ENCODE peak calls at places on chromosomes 7 and 10, in ten cellular contexts. One of them, this sample, is unnamed.

GRCh38 chr7:43879477-43879876 is 10.2 kb upstream of the MRPS24 start:
- DNase-seq in uterus: no peak
- DNase-seq in AG04449: no peak
- DNase-seq in cardiac fibroblast: peak
- DNase-seq in transverse colon: no peak
- DNase-seq in fibroblast of pulmonary artery: peak
- DNase-seq in kidney: no peak
- DNase-seq in AG04450: peak
- DNase-seq in Panc1: no peak
- DNase-seq in fibroblast of the aortic adventitia: peak
- DNase-seq in this sample: no peak

GRCh38 chr7:31735991-31736982 is 49.3 kb downstream of the PPP1R17 start:
- DNase-seq in uterus: peak
- DNase-seq in AG04449: no peak
- DNase-seq in cardiac fibroblast: peak
- DNase-seq in transverse colon: peak
- DNase-seq in fibroblast of pulmonary artery: peak
- DNase-seq in kidney: no peak
- DNase-seq in AG04450: peak
- DNase-seq in Panc1: peak
- DNase-seq in fibroblast of the aortic adventitia: peak
- DNase-seq in this sample: peak

GRCh38 chr10:117363027-117363426 is 12.2 kb downstream of the PDZD8 start:
- DNase-seq in uterus: no peak
- DNase-seq in AG04449: no peak
- DNase-seq in cardiac fibroblast: no peak
- DNase-seq in transverse colon: no peak
- DNase-seq in fibroblast of pulmonary artery: peak
- DNase-seq in kidney: no peak
- DNase-seq in AG04450: no peak
- DNase-seq in Panc1: peak
- DNase-seq in fibroblast of the aortic adventitia: no peak
- DNase-seq in this sample: no peak

GRCh38 chr10:14205246-14205645 is 125.5 kb downstream of the FRMD4A start:
- DNase-seq in uterus: no peak
- DNase-seq in AG04449: no peak
- DNase-seq in cardiac fibroblast: no peak
- DNase-seq in transverse colon: no peak
- DNase-seq in fibroblast of pulmonary artery: no peak
- DNase-seq in kidney: no peak
- DNase-seq in AG04450: no peak
- DNase-seq in Panc1: no peak
- DNase-seq in fibroblast of the aortic adventitia: no peak
- DNase-seq in this sample: no peak

GRCh38 chr10:11234857-11235640 is 217.4 kb downstream of the CELF2 start:
- DNase-seq in uterus: no peak
- DNase-seq in AG04449: no peak
- DNase-seq in cardiac fibroblast: no peak
- DNase-seq in transverse colon: no peak
- DNase-seq in fibroblast of pulmonary artery: no peak
- DNase-seq in kidney: no peak
- DNase-seq in AG04450: no peak
- DNase-seq in Panc1: no peak
- DNase-seq in fibroblast of the aortic adventitia: no peak
- DNase-seq in this sample: no peak

GRCh38 chr7:67854236-67854635 is 857.6 kb downstream of the TYW1 start:
- DNase-seq in uterus: no peak
- DNase-seq in AG04449: no peak
- DNase-seq in cardiac fibroblast: no peak
- DNase-seq in transverse colon: no peak
- DNase-seq in fibroblast of pulmonary artery: no peak
- DNase-seq in kidney: no peak
- DNase-seq in AG04450: no peak
- DNase-seq in Panc1: no peak
- DNase-seq in fibroblast of the aortic adventitia: no peak
- DNase-seq in this sample: no peak

GRCh38 chr10:114026189-114027040 is 17.3 kb upstream of the ADRB1 start:
- DNase-seq in uterus: no peak
- DNase-seq in AG04449: no peak
- DNase-seq in cardiac fibroblast: peak
- DNase-seq in transverse colon: no peak
- DNase-seq in fibroblast of pulmonary artery: peak
- DNase-seq in kidney: no peak
- DNase-seq in AG04450: peak
- DNase-seq in Panc1: peak
- DNase-seq in fibroblast of the aortic adventitia: peak
- DNase-seq in this sample: no peak

GRCh38 chr7:45573636-45574470 is at the start of gene ADCY1:
- DNase-seq in uterus: no peak
- DNase-seq in AG04449: no peak
- DNase-seq in cardiac fibroblast: no peak
- DNase-seq in transverse colon: no peak
- DNase-seq in fibroblast of pulmonary artery: no peak
- DNase-seq in kidney: no peak
- DNase-seq in AG04450: no peak
- DNase-seq in Panc1: no peak
- DNase-seq in fibroblast of the aortic adventitia: no peak
- DNase-seq in this sample: no peak

GRCh38 chr7:106063039-106063438 is 49.1 kb downstream of the SYPL1 start:
- DNase-seq in uterus: no peak
- DNase-seq in AG04449: no peak
- DNase-seq in cardiac fibroblast: no peak
- DNase-seq in transverse colon: no peak
- DNase-seq in fibroblast of pulmonary artery: no peak
- DNase-seq in kidney: no peak
- DNase-seq in AG04450: no peak
- DNase-seq in Panc1: no peak
- DNase-seq in fibroblast of the aortic adventitia: no peak
- DNase-seq in this sample: no peak

DNA sequence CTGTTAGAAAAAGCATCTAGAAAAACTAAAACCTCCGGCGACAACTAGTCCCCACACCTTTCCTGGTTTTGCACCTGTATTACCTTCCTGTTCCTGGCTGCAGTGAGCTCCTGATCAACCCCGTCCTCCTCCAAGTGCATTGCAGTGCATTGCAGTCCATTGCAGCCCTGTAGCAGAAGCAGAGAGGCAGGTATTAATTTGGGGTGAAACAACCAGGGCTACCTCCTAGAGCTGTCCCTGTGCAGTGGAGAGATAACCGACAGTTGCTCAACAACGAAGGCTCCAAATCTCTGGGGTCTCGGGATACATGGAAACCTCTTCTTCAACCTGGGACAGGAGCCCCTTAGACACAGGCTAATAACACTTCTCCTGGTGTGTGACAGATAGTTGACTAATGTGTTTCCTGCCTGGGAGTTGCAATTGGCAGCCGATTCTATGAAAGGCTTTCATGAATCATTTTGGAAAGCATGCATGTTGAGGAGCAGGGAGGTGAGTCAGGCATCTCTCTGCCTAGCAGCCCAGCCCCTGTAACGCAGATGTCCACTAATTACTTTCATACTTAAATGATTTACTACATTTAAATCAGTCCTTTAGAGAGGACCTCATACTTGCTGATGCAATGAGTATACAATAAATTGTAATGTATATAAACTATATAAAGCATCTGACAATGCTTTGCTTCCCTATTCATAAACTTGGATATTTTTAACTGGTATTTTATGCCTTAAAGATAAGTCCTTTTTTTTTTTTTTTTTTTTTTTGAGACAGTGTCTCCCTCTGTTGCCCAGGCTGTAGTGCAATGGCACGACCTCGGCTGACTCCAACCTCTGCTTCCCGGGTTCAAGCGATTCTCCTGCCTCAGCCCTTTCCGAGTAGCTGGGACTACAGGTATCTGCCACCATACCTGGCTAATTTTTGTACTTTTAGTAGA is 59.0 kb downstream of the PRR15 start:
- DNase-seq in uterus: no peak
- DNase-seq in AG04449: peak
- DNase-seq in cardiac fibroblast: peak
- DNase-seq in transverse colon: no peak
- DNase-seq in fibroblast of pulmonary artery: peak
- DNase-seq in kidney: no peak
- DNase-seq in AG04450: peak
- DNase-seq in Panc1: peak
- DNase-seq in fibroblast of the aortic adventitia: peak
- DNase-seq in this sample: peak
- TF ChIP-seq CTCF in uterus: no peak
- TF ChIP-seq CTCF in AG04449: no peak
- TF ChIP-seq CTCF in cardiac fibroblast: no peak
- TF ChIP-seq CTCF in transverse colon: no peak
- TF ChIP-seq CTCF in fibroblast of pulmonary artery: no peak
- TF ChIP-seq CTCF in kidney: no peak
- TF ChIP-seq CTCF in AG04450: no peak
- TF ChIP-seq CTCF in Panc1: no peak
- TF ChIP-seq CTCF in fibroblast of the aortic adventitia: no peak
- TF ChIP-seq CTCF in this sample: no peak

GRCh38 chr7:116673504-116673865 is 1.5 kb downstream of the MET start:
- DNase-seq in uterus: no peak
- DNase-seq in AG04449: no peak
- DNase-seq in cardiac fibroblast: no peak
- DNase-seq in transverse colon: no peak
- DNase-seq in fibroblast of pulmonary artery: no peak
- DNase-seq in kidney: no peak
- DNase-seq in AG04450: no peak
- DNase-seq in Panc1: no peak
- DNase-seq in fibroblast of the aortic adventitia: no peak
- DNase-seq in this sample: no peak

GRCh38 chr7:116671681-116672595 is at the start of gene MET:
- DNase-seq in uterus: peak
- DNase-seq in AG04449: no peak
- DNase-seq in cardiac fibroblast: peak
- DNase-seq in transverse colon: peak
- DNase-seq in fibroblast of pulmonary artery: peak
- DNase-seq in kidney: peak
- DNase-seq in AG04450: peak
- DNase-seq in Panc1: peak
- DNase-seq in fibroblast of the aortic adventitia: peak
- DNase-seq in this sample: peak

GRCh38 chr7:116672596-116673503 is 854 bp downstream of the MET start:
- DNase-seq in uterus: no peak
- DNase-seq in AG04449: no peak
- DNase-seq in cardiac fibroblast: no peak
- DNase-seq in transverse colon: peak
- DNase-seq in fibroblast of pulmonary artery: peak
- DNase-seq in kidney: peak
- DNase-seq in AG04450: no peak
- DNase-seq in Panc1: no peak
- DNase-seq in fibroblast of the aortic adventitia: peak
- DNase-seq in this sample: no peak

GRCh38 chr7:116675812-116676355 is 3.9 kb downstream of the MET start:
- DNase-seq in uterus: no peak
- DNase-seq in AG04449: no peak
- DNase-seq in cardiac fibroblast: no peak
- DNase-seq in transverse colon: no peak
- DNase-seq in fibroblast of pulmonary artery: no peak
- DNase-seq in kidney: no peak
- DNase-seq in AG04450: no peak
- DNase-seq in Panc1: no peak
- DNase-seq in fibroblast of the aortic adventitia: no peak
- DNase-seq in this sample: no peak

DNA sequence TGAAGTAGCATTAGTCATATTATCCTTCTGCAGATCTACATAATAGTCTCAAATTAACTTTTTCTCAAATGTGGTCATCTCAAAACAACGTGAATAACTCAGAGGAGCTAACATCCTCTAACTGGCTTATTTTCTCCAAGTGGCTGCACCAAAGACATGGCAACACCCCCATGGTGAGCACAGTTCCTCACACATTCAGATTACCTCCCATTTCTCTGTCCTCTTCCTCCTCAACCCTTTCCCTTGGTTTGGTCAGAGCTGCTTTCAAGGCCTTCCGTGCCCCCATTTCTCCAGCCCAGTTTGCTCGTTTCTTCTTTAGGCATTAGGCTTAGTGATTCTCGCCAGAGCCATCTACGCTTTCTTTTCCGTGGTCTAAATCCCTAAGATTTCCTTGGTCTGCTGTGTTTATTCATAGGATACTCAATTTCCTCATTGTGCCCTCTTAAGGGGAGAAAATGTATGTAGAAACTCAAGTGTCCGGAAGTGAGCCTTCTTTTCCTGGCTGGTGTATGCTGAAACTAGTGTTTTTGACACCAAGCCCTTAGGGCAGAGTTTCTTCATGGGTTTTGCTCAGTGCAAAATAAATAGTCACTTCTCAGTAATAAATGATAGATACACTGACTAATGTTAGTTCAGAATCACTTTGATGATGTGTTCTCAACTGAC is 2.6 kb downstream of the MET start:
- DNase-seq in uterus: no peak
- DNase-seq in AG04449: no peak
- DNase-seq in cardiac fibroblast: no peak
- DNase-seq in transverse colon: no peak
- DNase-seq in fibroblast of pulmonary artery: no peak
- DNase-seq in kidney: no peak
- DNase-seq in AG04450: no peak
- DNase-seq in Panc1: no peak
- DNase-seq in fibroblast of the aortic adventitia: no peak
- DNase-seq in this sample: no peak
- H3K4me3 ChIP-seq in uterus: no peak
- H3K4me3 ChIP-seq in AG04449: peak
- H3K4me3 ChIP-seq in cardiac fibroblast: no peak
- H3K4me3 ChIP-seq in transverse colon: no peak
- H3K4me3 ChIP-seq in fibroblast of pulmonary artery: no peak
- H3K4me3 ChIP-seq in kidney: peak
- H3K4me3 ChIP-seq in AG04450: no peak
- H3K4me3 ChIP-seq in Panc1: peak
- H3K4me3 ChIP-seq in fibroblast of the aortic adventitia: no peak
- H3K4me3 ChIP-seq in this sample: no peak

GRCh38 chr10:103918053-103918846 is at the start of gene STN1:
- DNase-seq in uterus: peak
- DNase-seq in AG04449: peak
- DNase-seq in cardiac fibroblast: peak
- DNase-seq in transverse colon: peak
- DNase-seq in fibroblast of pulmonary artery: peak
- DNase-seq in kidney: peak
- DNase-seq in AG04450: peak
- DNase-seq in Panc1: peak
- DNase-seq in fibroblast of the aortic adventitia: peak
- DNase-seq in this sample: peak
- TF ChIP-seq CTCF in uterus: peak
- TF ChIP-seq CTCF in AG04449: no peak
- TF ChIP-seq CTCF in cardiac fibroblast: no peak
- TF ChIP-seq CTCF in transverse colon: peak
- TF ChIP-seq CTCF in fibroblast of pulmonary artery: no peak
- TF ChIP-seq CTCF in kidney: no peak
- TF ChIP-seq CTCF in AG04450: peak
- TF ChIP-seq CTCF in Panc1: no peak
- TF ChIP-seq CTCF in fibroblast of the aortic adventitia: no peak
- TF ChIP-seq CTCF in this sample: no peak

DNA sequence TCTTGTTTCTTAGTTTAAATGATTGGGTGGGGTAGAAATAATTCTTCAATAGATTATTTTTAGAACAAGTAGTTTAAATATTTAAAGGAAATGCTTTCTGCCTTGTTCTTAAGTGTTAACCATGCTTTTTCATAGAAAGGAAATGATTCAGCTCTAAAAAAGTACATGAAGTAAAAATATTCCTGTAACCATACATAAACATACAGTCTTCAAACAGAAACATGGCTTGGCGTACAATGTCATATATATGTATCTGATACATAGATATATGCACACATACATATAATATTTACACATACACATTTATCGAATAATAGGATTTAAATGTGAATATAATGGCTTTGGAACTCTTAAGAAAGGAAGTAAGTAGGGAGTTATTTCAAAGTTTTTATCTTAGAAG is 84.4 kb downstream of the RUNDC3B start:
- DNase-seq in uterus: no peak
- DNase-seq in AG04449: no peak
- DNase-seq in cardiac fibroblast: no peak
- DNase-seq in transverse colon: no peak
- DNase-seq in fibroblast of pulmonary artery: peak
- DNase-seq in kidney: no peak
- DNase-seq in AG04450: no peak
- DNase-seq in Panc1: no peak
- DNase-seq in fibroblast of the aortic adventitia: no peak
- DNase-seq in this sample: no peak
- H3K4me3 ChIP-seq in uterus: no peak
- H3K4me3 ChIP-seq in AG04449: no peak
- H3K4me3 ChIP-seq in cardiac fibroblast: no peak
- H3K4me3 ChIP-seq in transverse colon: no peak
- H3K4me3 ChIP-seq in fibroblast of pulmonary artery: no peak
- H3K4me3 ChIP-seq in kidney: no peak
- H3K4me3 ChIP-seq in AG04450: no peak
- H3K4me3 ChIP-seq in Panc1: no peak
- H3K4me3 ChIP-seq in fibroblast of the aortic adventitia: no peak
- H3K4me3 ChIP-seq in this sample: no peak

This sample was measured in HFF-Myc.